ENCODE peak calls at places on chromosomes 5 and 9, in eight cellular contexts. R is stimulated activated effector memory CD8-positive, alpha-beta T cell treated with anti-CD3 and anti-CD28 coated beads, Interleukin-12 subunit alpha, Interleukin-12 subunit beta, amount 100 ng/mL, for 72 hours; H is activated naive CD4-positive, alpha-beta T cell treated with anti-CD3 and anti-CD28 coated beads, Interleukin-2, amount 50 U/mL, for 72 hours; G is effector memory CD8-positive, alpha-beta T cell; V is GM23338; B is memory B cell; N is activated CD8-positive, alpha-beta T cell treated with anti-CD3 and anti-CD28 coated beads for 36 hours; K is activated naive CD8-positive, alpha-beta T cell treated with anti-CD3 and anti-CD28 coated beads, Interleukin-2, amount 10 ng/mL, durations not matched to agents 7 days and 5 days. L is an unnamed sample.

GRCh38 chr5:147417133-147417813 is 92.6 kb downstream of the DPYSL3 start:
- ATAC-seq in R (no peak), H (no peak), G (no peak), V (no peak), B (no peak), N (no peak), K (no peak), L (no peak)

GRCh38 chr5:74257645-74258328 is 382.7 kb downstream of the ENC1 start:
- ATAC-seq in R (no peak), H (no peak), G (no peak), V (peak), B (no peak), N (no peak), K (no peak), L (no peak)

GRCh38 chr5:54357371-54358058 is 47.1 kb upstream of the ARL15 start:
- ATAC-seq in R (no peak), H (no peak), G (no peak), V (no peak), B (no peak), N (no peak), K (no peak), L (no peak)

GRCh38 chr9:132210472-132211145 is 48.8 kb downstream of the NTNG2 start:
- ATAC-seq in R (peak), H (peak), G (no peak), V (no peak), B (no peak), N (peak), K (no peak), L (peak)

GRCh38 chr9:113464286-113464660 is 746 bp downstream of the RGS3 start:
- ATAC-seq in R (no peak), H (no peak), G (no peak), V (no peak), B (no peak), N (no peak), K (no peak), L (no peak)

GRCh38 chr9:111943746-111944145 is 47.1 kb downstream of the UGCG start:
- ATAC-seq in R (no peak), H (no peak), G (no peak), V (no peak), B (no peak), N (no peak), K (no peak), L (no peak)

GRCh38 chr9:131298341-131298740 is 8.8 kb downstream of the PLPP7 start:
- ATAC-seq in R (no peak), H (no peak), G (no peak), V (no peak), B (no peak), N (no peak), K (no peak), L (no peak)

GRCh38 chr9:87269777-87270176 is 227.9 kb upstream of the DAPK1 start:
- ATAC-seq in R (no peak), H (no peak), G (no peak), V (no peak), B (no peak), N (no peak), K (no peak), L (no peak)

GRCh38 chr5:81269751-81270686 is 31.4 kb upstream of the ZCCHC9 start:
- ATAC-seq in R (no peak), H (no peak), G (no peak), V (peak), B (no peak), N (no peak), K (no peak), L (no peak)

GRCh38 chr5:168706655-168707069 is 127.5 kb upstream of the PANK3 start:
- ATAC-seq in R (peak), H (peak), G (no peak), V (peak), B (no peak), N (no peak), K (no peak), L (no peak)

GRCh38 chr9:20504930-20505329 is 117.4 kb downstream of the MLLT3 start:
- ATAC-seq in R (peak), H (peak), G (peak), V (no peak), B (no peak), N (peak), K (peak), L (peak)

L was measured in activated CD4-positive, CD25-positive, alpha-beta regulatory T cell treated with anti-CD3 and anti-CD28 coated beads, Interleukin-2, amount 50 U/mL, for 24 hours.